ENCODE peak calls at places on chromosomes 2 and 18, in ten cellular contexts. U is fibroblast of pulmonary artery, G is GM20000, N is HEK293T, T is fibroblast of mammary gland, Y is fibroblast of lung, V is stromal cell of bone marrow, W is left lung, S is T follicular helper cell, I is A549. E is an unnamed sample.

GRCh38 chr2:172698041-172698863 is 37.4 kb upstream of the RAPGEF4 start:
- DNase-seq in U (peak), N (peak), V (peak), T (peak), I (peak), W (no peak), S (no peak), G (peak), Y (peak), E (no peak)

GRCh38 chr2:39981877-39982276 is 202.8 kb upstream of the THUMPD2 start:
- DNase-seq in V (no peak), I (no peak), S (no peak), T (no peak), Y (peak), W (no peak), G (no peak), N (no peak), U (no peak), E (no peak)

GRCh38 chr2:59390581-59390980 is 1149.5 kb upstream of the FANCL start:
- DNase-seq in S (no peak), W (no peak), V (no peak), Y (no peak), G (no peak), I (no peak), U (no peak), N (no peak), T (no peak), E (no peak)

GRCh38 chr2:113901943-113902342 is 12.1 kb downstream of the ACTR3 start:
- DNase-seq in I (no peak), W (no peak), N (no peak), S (no peak), T (no peak), U (no peak), G (no peak), V (no peak), Y (no peak), E (no peak)

GRCh38 chr2:27756544-27757498 is 14.7 kb upstream of the MRPL33 start:
- DNase-seq in V (no peak), G (no peak), T (no peak), N (no peak), U (no peak), W (peak), Y (no peak), S (no peak), I (no peak), E (no peak)

GRCh38 chr18:26617151-26617554 is 68.8 kb upstream of the KCTD1 start:
- DNase-seq in Y (peak), N (no peak), V (peak), T (peak), S (no peak), W (no peak), G (no peak), I (peak), U (peak), E (no peak)

GRCh38 chr2:77007668-77008067 is 514.5 kb downstream of the LRRTM4 start:
- DNase-seq in S (no peak), G (no peak), W (no peak), V (no peak), I (no peak), N (no peak), Y (peak), U (no peak), T (no peak), E (no peak)

GRCh38 chr2:74525717-74526648 is at the start of gene DQX1:
- DNase-seq in V (no peak), I (peak), Y (no peak), U (no peak), N (peak), W (no peak), S (no peak), T (peak), G (peak), E (no peak)

GRCh38 chr2:159045545-159046454 is 77.4 kb downstream of the TANC1 start:
- DNase-seq in W (no peak), V (no peak), U (peak), N (no peak), G (no peak), I (no peak), S (no peak), Y (peak), T (peak), E (no peak)

GRCh38 chr2:180983468-180984388 is 3.3 kb downstream of the UBE2E3 start:
- DNase-seq in Y (peak), W (no peak), S (no peak), G (peak), T (peak), U (peak), N (peak), V (peak), I (peak), E (no peak)

GRCh38 chr2:150234787-150235512 is 252.5 kb downstream of the RND3 start:
- DNase-seq in N (no peak), S (no peak), U (peak), W (no peak), V (peak), Y (peak), T (peak), G (no peak), I (no peak), E (no peak)

GRCh38 chr2:221374234-221374633 is 197.9 kb downstream of the EPHA4 start:
- DNase-seq in G (no peak), V (no peak), S (no peak), T (no peak), Y (no peak), U (no peak), N (no peak), W (no peak), I (no peak), E (no peak)

GRCh38 chr2:99643824-99644787 is 154.3 kb upstream of the REV1 start:
- DNase-seq in S (no peak), I (no peak), T (peak), V (peak), W (no peak), N (no peak), G (no peak), U (peak), Y (peak), E (no peak)

GRCh38 chr18:12376034-12376717 is 851 bp downstream of the AFG3L2 start:
- DNase-seq in T (peak), Y (no peak), W (no peak), G (no peak), S (peak), V (no peak), N (no peak), I (peak), U (peak), E (no peak)